ENCODE peak calls at places on chromosomes 2 and 18, in four cellular contexts. M is prostate gland, D is HCT116, A is GM23338. L is an unnamed sample.

GRCh38 chr2:67596871-67597270 is 199.7 kb downstream of the ETAA1 start:
- DNase-seq in M (no peak), D (no peak), A (no peak), L (no peak)

GRCh38 chr18:45962461-45962860 is 4.7 kb downstream of the EPG5 start:
- DNase-seq in M (no peak), D (no peak), A (no peak), L (no peak)

GRCh38 chr2:95009009-95009760 is 16.3 kb upstream of the MAL start:
- DNase-seq in M (no peak), D (no peak), A (no peak), L (no peak)

GRCh38 chr18:400466-400865 is 100.0 kb downstream of the COLEC12 start:
- DNase-seq in M (no peak), D (no peak), A (no peak), L (no peak)

GRCh38 chr2:128249555-128249954 is 69.1 kb downstream of the HS6ST1 start:
- DNase-seq in M (no peak), D (no peak), A (no peak), L (no peak)

GRCh38 chr18:22276334-22276713 is 106.9 kb downstream of the GATA6 start:
- DNase-seq in M (no peak), D (no peak), A (no peak), L (no peak)

GRCh38 chr2:173884403-173884802 is 80.8 kb downstream of the SP3 start:
- DNase-seq in M (peak; percentile 23), D (peak; percentile 47), A (peak; percentile 68), L (no peak)

GRCh38 chr2:25378731-25379490 is 37.2 kb upstream of the DNMT3A start:
- DNase-seq in M (no peak), D (no peak), A (no peak), L (no peak)

GRCh38 chr2:1867141-1867540 is 122.8 kb upstream of the PXDN start:
- DNase-seq in M (no peak), D (no peak), A (no peak), L (no peak)

GRCh38 chr2:26462511-26463251 is 15.2 kb downstream of the OTOF start:
- DNase-seq in M (no peak), D (peak; percentile 60), A (peak; percentile 77), L (no peak)

GRCh38 chr18:34901299-34901698 is 139.9 kb upstream of the MAPRE2 start:
- DNase-seq in M (no peak), D (no peak), A (no peak), L (no peak)

GRCh38 chr2:127584516-127585033 is 49.1 kb downstream of the MYO7B start:
- DNase-seq in M (no peak), D (no peak), A (no peak), L (no peak)

GRCh38 chr2:217707116-217707742 is 295.6 kb downstream of the TNS1 start:
- DNase-seq in M (peak; percentile 60), D (no peak), A (no peak), L (no peak)

GRCh38 chr18:63762518-63762917 is 12.7 kb upstream of the SERPINB7 start:
- DNase-seq in M (no peak), D (no peak), A (no peak), L (no peak)

GRCh38 chr2:16665746-16666452 is at the start of gene CYRIA:
- DNase-seq in M (peak; percentile 59), D (no peak), A (peak; percentile 57), L (peak; percentile 91)

GRCh38 chr2:28598484-28598883 is 102.6 kb downstream of the PLB1 start:
- DNase-seq in M (no peak), D (no peak), A (no peak), L (no peak)
- TF ChIP-seq POLR2AphosphoS5 in M (no peak), D (no peak), A (no peak), L (peak; percentile 3)

GRCh38 chr2:218979846-218980738 is 4.9 kb downstream of the FEV start:
- DNase-seq in M (peak; percentile 77), D (peak; percentile 68), A (peak; percentile 95), L (no peak)

GRCh38 chr2:218980800-218981389 is 4.1 kb downstream of the FEV start:
- DNase-seq in M (no peak), D (no peak), A (peak; percentile 37), L (no peak)

GRCh38 chr2:218982312-218983262 is 2.4 kb downstream of the FEV start:
- DNase-seq in M (no peak), D (no peak), A (peak; percentile 47), L (no peak)

GRCh38 chr2:218983263-218983970 is 1.6 kb downstream of the FEV start:
- DNase-seq in M (no peak), D (no peak), A (peak; percentile 38), L (no peak)

DNA sequence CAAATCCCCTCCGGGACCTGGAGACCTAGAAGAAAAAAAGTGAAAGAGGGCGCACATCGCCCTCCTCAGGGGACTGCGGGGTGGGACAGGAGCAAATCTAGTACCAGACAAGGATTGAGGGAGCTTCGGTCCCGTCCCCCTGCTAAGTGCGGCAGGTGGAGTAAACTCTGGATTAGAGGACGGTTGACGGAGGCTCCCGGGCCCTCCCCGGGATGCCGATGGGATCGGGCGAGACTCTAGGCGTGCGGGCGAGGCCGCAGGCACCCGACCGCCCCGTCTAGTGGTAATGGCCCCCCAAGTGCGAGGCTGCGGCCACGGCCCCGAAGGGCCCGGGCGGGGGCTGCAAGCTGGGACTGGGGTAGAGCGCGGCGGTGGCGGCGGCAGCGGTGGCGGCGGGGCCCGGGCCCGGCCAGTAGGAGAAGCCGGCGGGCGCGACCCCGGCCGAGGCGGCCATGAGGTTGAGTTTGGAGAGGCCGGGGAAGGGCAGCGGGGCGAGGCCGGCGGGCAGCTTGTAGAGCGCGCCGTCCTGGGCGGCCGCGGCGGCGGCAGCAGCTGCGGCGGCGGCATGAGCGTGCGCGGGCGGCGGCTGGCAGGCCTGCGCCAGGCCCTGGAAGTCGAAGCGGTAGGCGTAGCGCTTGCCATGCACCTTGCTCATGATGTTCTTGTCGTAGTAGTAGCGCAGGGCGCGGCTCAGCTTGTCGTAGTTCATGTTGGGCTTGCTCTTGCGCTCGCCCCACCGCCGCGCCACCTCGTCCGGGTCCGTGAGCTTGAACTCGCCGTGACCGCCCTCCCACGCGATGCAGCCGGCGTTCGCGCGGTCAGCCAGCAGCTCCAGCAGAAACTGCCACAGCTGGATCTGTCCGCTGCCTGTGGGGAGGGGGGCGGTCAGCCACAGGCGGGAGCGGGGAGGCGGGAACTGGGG is 3.3 kb downstream of the FEV start:
- DNase-seq in M (no peak), D (no peak), A (peak; percentile 67), L (no peak)
- TF ChIP-seq POLR2AphosphoS5 in M (no peak), D (no peak), A (no peak), L (no peak)

DNA sequence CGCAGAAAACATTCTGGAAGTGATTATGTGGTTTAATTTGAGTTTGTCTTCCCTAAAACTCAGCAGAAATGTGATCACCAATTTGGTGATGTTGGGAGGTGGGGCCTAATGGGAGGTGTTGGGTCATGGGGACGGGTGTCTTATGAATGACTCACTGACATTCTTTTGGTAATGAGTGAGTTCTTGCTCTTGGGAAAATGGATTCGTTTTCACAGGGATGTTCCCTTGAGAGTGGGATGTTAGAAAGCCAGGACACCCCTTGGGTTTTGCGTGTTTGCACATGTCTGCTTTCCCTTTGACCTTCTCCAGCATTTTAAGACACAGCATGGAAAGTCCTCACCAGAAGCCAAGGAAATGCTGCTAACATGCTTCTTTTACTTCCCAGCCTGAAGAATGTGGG is 321.5 kb upstream of the NT5C1B start:
- DNase-seq in M (no peak), D (peak; percentile 2), A (peak; percentile 13), L (no peak)
- TF ChIP-seq POLR2AphosphoS5 in M (no peak), D (no peak), A (no peak), L (no peak)

DNA sequence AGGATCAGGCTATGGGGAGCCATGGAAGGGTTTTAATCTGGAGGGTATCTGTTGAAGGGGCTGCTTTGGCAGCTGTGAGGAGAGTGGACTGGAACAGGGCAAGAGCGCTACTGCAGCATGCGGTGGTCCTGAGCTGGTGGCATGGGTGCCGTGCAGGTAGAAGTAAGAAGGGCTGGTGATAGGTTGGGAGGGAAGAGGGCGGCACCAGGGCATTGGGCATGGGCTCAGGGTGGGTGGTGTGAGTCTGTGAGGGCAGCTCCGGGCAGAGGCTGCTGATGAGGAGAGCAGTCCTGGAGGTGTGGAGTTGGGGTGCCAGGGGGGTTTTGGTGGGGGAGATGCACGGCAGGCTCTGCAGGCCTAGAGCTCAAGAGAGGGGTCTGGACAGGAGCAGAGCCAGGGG is 2.1 kb downstream of the ACTG2 start:
- DNase-seq in M (no peak), D (no peak), A (no peak), L (no peak)
- TF ChIP-seq POLR2AphosphoS5 in M (no peak), D (no peak), A (no peak), L (peak; percentile 45)

GRCh38 chr2:210054696-210055095 is 52.3 kb downstream of the RPE start:
- DNase-seq in M (no peak), D (no peak), A (no peak), L (no peak)

GRCh38 chr2:210046851-210047486 is 44.5 kb downstream of the RPE start:
- DNase-seq in M (no peak), D (no peak), A (no peak), L (no peak)

GRCh38 chr2:210049831-210050230 is 47.4 kb downstream of the RPE start:
- DNase-seq in M (no peak), D (no peak), A (no peak), L (no peak)
- TF ChIP-seq POLR2AphosphoS5 in M (no peak), D (no peak), A (no peak), L (no peak)

GRCh38 chr2:62309465-62310091 is 113.7 kb downstream of the B3GNT2 start:
- DNase-seq in M (no peak), D (no peak), A (peak; percentile 56), L (no peak)
- TF ChIP-seq POLR2AphosphoS5 in M (no peak), D (no peak), A (peak; percentile 3), L (no peak)

GRCh38 chr2:75707901-75708300 is 2.8 kb downstream of the GCFC2 start:
- DNase-seq in M (no peak), D (no peak), A (no peak), L (no peak)

GRCh38 chr2:75710220-75710576 is 517 bp downstream of the GCFC2 start:
- DNase-seq in M (no peak), D (no peak), A (no peak), L (no peak)

GRCh38 chr2:75705921-75706320 is 4.8 kb downstream of the GCFC2 start:
- DNase-seq in M (no peak), D (no peak), A (no peak), L (no peak)

GRCh38 chr2:75709297-75709696 is 1.4 kb downstream of the GCFC2 start:
- DNase-seq in M (no peak), D (no peak), A (no peak), L (no peak)

DNA sequence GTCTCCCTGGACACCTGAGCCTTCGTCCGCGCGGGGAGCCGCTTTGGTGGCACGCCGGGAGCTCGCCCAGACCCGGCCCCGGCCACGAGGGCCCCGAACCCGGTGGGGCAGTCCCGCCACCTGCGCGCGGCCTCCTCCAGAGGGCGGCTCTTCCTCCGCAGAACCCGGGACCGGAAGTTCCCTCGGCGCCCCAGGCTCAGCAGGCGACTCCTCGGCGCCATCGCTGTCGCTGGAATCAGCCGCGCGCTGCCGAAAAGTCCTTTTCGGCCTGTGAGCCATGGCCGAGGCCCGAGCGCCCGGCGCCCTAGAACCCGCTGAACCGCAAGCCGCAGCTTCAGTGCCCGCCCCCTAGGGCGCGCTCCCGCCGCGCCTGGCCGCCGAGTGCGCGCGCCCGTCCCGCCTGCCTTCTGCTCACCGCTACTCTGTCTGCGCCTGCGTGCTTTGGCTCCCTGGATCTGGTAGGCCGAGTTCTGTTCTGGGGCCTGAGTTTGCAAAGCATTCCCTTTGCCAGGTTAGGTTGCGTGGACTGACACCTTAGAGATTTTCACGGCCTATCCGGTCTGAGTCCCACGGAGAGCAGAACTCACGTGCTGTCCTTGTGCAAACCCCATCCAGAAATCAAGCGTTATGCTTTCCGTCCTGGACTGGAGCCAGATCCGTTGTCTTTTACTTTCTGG is at the start of gene GCFC2:
- DNase-seq in M (peak; percentile 88), D (peak; percentile 73), A (peak; percentile 88), L (no peak)
- TF ChIP-seq POLR2AphosphoS5 in M (peak; percentile 62), D (peak; percentile 78), A (peak; percentile 52), L (peak; percentile 65)